ENCODE peak calls at places on chromosomes 7 and 10, in nine cellular contexts. M is ovary, X is uterus, I is B cell, W is thoracic aorta, S is AG04449, Y is type B pancreatic cell, H is body of pancreas, T is colonic mucosa. G is an unnamed sample.

GRCh38 chr10:24437302-24437701 is 228.4 kb downstream of the KIAA1217 start:
- DNase-seq in I (no peak), H (no peak), W (no peak), M (no peak), Y (no peak), X (no peak), S (no peak), T (no peak), G (no peak)

GRCh38 chr10:58158806-58159205 is 108.9 kb downstream of the IPMK start:
- DNase-seq in W (no peak), H (no peak), I (no peak), Y (no peak), S (no peak), M (no peak), X (no peak), T (no peak), G (no peak)

GRCh38 chr10:45442251-45442650 is 68.2 kb downstream of the ALOX5 start:
- DNase-seq in I (no peak), H (no peak), S (no peak), M (no peak), Y (no peak), T (no peak), W (no peak), X (no peak), G (no peak)

GRCh38 chr7:16357921-16358320 is 63.4 kb downstream of the CRPPA start:
- DNase-seq in S (no peak), H (peak; percentile 14), X (no peak), I (no peak), M (no peak), W (no peak), Y (no peak), T (peak; percentile 29), G (no peak)

GRCh38 chr10:123301077-123301875 is 147.1 kb downstream of the BUB3 start:
- DNase-seq in M (no peak), H (peak; percentile 37), Y (no peak), S (no peak), X (no peak), I (no peak), W (no peak), T (no peak), G (no peak)

GRCh38 chr7:2261611-2262010 is 19.6 kb downstream of the NUDT1 start:
- DNase-seq in S (no peak), Y (no peak), M (no peak), H (peak; percentile 27), X (no peak), W (no peak), I (peak; percentile 83), T (no peak), G (peak; percentile 69)

GRCh38 chr7:74023037-74023436 is 4.9 kb upstream of the ELN start:
- DNase-seq in W (peak; percentile 79), X (peak; percentile 71), Y (no peak), T (no peak), H (peak; percentile 49), M (peak; percentile 88), S (no peak), I (no peak), G (no peak)

GRCh38 chr10:55630491-55631056 is 730.5 kb downstream of the ZWINT start:
- DNase-seq in W (no peak), M (no peak), X (no peak), H (no peak), S (no peak), I (no peak), Y (peak; percentile 67), T (no peak), G (peak; percentile 6)

GRCh38 chr7:107167483-107168232 is 1.1 kb upstream of the HBP1 start:
- DNase-seq in H (peak; percentile 75), Y (no peak), X (no peak), S (peak; percentile 45), I (no peak), M (no peak), W (peak; percentile 41), T (peak; percentile 28), G (no peak)

GRCh38 chr7:83519240-83519639 is 129.7 kb downstream of the SEMA3E start:
- DNase-seq in I (no peak), X (no peak), S (no peak), Y (no peak), M (no peak), H (no peak), T (no peak), W (no peak), G (no peak)

GRCh38 chr10:86400705-86401587 is 34.4 kb upstream of the GRID1 start:
- DNase-seq in I (peak; percentile 54), Y (no peak), M (peak; percentile 57), W (no peak), T (peak; percentile 52), H (peak; percentile 70), X (peak; percentile 43), S (no peak), G (peak; percentile 75)
- TF ChIP-seq CTCF in I (no peak), Y (peak; percentile 55), M (no peak), W (peak; percentile 34), T (no peak), H (peak; percentile 29), X (no peak), S (peak; percentile 41), G (no peak)

GRCh38 chr10:103564799-103565365 is 71.4 kb downstream of the NEURL1 start:
- DNase-seq in H (peak; percentile 39), X (no peak), S (no peak), W (no peak), Y (no peak), T (peak; percentile 62), I (no peak), M (no peak), G (peak; percentile 66)
- TF ChIP-seq CTCF in H (peak; percentile 50), X (peak; percentile 35), S (peak; percentile 63), W (peak; percentile 34), Y (peak; percentile 79), T (peak; percentile 63), I (peak; percentile 58), M (no peak), G (peak; percentile 75)

GRCh38 chr7:79653136-79653631 is 199.7 kb upstream of the MAGI2 start:
- DNase-seq in I (no peak), S (no peak), Y (no peak), X (no peak), M (no peak), W (no peak), H (no peak), T (no peak), G (no peak)
- TF ChIP-seq CTCF in I (no peak), S (no peak), Y (no peak), X (no peak), M (no peak), W (no peak), H (no peak), T (no peak), G (no peak)

DNA sequence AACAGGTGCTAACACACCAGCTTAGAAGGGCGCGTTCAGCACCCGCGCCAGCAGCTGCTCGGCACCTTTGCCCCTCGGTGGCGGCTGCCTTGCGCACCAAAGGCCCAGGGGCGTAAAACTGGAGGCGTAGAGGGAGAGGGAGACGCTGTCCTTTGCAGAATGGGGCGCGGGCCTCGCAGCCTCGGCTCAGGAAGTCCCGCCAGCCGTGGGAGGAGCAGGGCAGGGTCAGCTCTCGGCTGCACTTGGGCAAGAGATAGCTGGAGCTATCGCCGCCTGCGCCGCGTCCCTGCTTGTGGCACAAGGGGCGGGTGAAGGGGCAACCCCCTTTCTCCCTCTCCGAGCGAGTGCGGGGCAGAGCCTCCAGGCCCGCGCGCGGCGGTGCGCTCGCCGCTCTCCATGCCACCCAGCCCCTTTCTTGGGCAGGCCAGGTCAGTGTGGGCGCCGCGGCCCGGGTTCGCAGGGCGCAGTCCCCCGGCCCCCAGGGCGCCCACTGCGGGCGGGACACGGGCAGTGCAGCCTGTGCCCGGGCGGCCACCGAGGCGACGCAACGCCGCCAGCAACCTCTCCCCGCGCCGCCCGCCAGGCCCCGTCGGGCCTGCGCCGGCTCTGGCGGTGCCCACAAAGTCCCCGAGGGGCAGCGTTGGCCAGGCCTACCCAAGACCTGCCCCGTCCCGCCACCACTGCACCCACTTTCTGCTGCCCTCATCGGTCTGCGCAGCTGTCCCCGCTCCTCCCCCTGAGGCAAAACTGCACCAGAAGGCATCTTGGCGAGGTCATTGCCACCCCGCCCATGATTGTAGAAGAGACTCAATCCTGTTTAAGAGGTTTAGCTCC is 4.1 kb downstream of the NEUROD6 start:
- DNase-seq in M (no peak), Y (no peak), H (no peak), W (no peak), S (no peak), X (no peak), T (no peak), I (no peak), G (no peak)
- TF ChIP-seq CTCF in M (no peak), Y (peak; percentile 57), H (peak; percentile 27), W (no peak), S (no peak), X (no peak), T (no peak), I (no peak), G (no peak)

GRCh38 chr10:20133669-20134189 is 317.5 kb downstream of the PLXDC2 start:
- DNase-seq in H (no peak), T (no peak), W (no peak), M (no peak), I (no peak), Y (no peak), S (no peak), X (no peak), G (no peak)

GRCh38 chr10:20128796-20129195 is 312.6 kb downstream of the PLXDC2 start:
- DNase-seq in S (no peak), M (no peak), X (no peak), I (no peak), H (no peak), Y (no peak), T (no peak), W (no peak), G (no peak)
- TF ChIP-seq CTCF in S (no peak), M (no peak), X (no peak), I (no peak), H (no peak), Y (no peak), T (no peak), W (no peak), G (no peak)

GRCh38 chr10:132441818-132442217 is 44.8 kb downstream of the PWWP2B start:
- DNase-seq in I (no peak), S (no peak), X (no peak), T (no peak), W (no peak), M (no peak), H (no peak), Y (no peak), G (no peak)

GRCh38 chr10:132443998-132444876 is 47.2 kb downstream of the PWWP2B start:
- DNase-seq in H (no peak), S (no peak), T (no peak), X (no peak), M (no peak), Y (no peak), I (no peak), W (no peak), G (no peak)

GRCh38 chr10:132442636-132443035 is 45.6 kb downstream of the PWWP2B start:
- DNase-seq in W (no peak), I (no peak), S (no peak), T (no peak), H (no peak), X (no peak), M (no peak), Y (no peak), G (no peak)

GRCh38 chr10:132444877-132445351 is 47.9 kb downstream of the PWWP2B start:
- DNase-seq in S (no peak), W (no peak), Y (no peak), H (no peak), I (no peak), M (no peak), X (no peak), T (no peak), G (no peak)

DNA sequence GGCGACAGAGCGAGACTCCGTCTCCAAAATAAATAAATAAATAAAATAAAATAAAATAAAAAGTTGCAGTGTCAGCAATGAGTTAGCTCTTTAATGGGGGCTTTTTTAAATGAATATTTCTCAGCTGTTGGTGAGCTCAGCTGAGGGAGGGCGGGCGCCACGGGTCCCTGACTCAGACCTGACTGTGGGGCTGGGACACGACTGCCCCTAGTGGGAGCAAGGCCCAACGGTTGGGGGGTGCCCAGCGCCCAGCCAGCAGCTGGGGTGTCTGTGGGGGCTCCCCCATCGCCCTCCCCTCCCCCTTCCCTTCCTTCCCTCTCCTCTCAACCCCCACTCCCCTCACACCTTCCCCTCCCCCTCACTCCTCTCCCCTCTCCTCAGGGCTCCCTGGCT is 46.6 kb downstream of the PWWP2B start:
- DNase-seq in Y (no peak), M (no peak), T (no peak), I (peak; percentile 84), X (no peak), H (no peak), W (no peak), S (no peak), G (peak; percentile 67)
- TF ChIP-seq CTCF in Y (peak; percentile 59), M (no peak), T (peak; percentile 39), I (peak; percentile 81), X (peak; percentile 41), H (peak; percentile 26), W (peak; percentile 10), S (peak; percentile 72), G (peak; percentile 41)